ENCODE peak calls at places on chromosomes 11 and 22, in nine cellular contexts. F is CD4-positive, alpha-beta T cell; C is upper lobe of right lung; X is RWPE1; J is endothelial cell; Z is WTC11; Q is dorsolateral prefrontal cortex; A is neural crest cell; K is GM13976. L is an unnamed sample.

GRCh38 chr11:96200243-96200642 is 142.8 kb downstream of the MAML2 start:
- DNase-seq in C (no peak), F (no peak), Z (no peak), X (no peak), J (no peak), Q (no peak), K (no peak), A (no peak), L (no peak)

GRCh38 chr11:19393941-19394340 is 153.2 kb upstream of the E2F8 start:
- DNase-seq in A (no peak), Z (no peak), F (no peak), Q (no peak), X (no peak), J (no peak), C (no peak), K (no peak), L (no peak)

GRCh38 chr22:22934543-22935055 is 47.0 kb downstream of the IGLL5 start:
- DNase-seq in A (no peak), Z (no peak), K (peak), J (no peak), C (no peak), X (no peak), F (no peak), Q (no peak), L (peak)

GRCh38 chr11:73365352-73366264 is 10.6 kb upstream of the RELT start:
- DNase-seq in C (no peak), Z (no peak), X (no peak), J (no peak), A (no peak), F (no peak), Q (peak), K (no peak), L (no peak)

GRCh38 chr11:127392575-127392974 is 392.0 kb upstream of the KIRREL3 start:
- DNase-seq in C (no peak), Q (no peak), F (no peak), K (no peak), Z (no peak), A (no peak), X (no peak), J (no peak), L (no peak)

GRCh38 chr11:636511-637332 is at the start of gene DRD4:
- DNase-seq in K (no peak), J (no peak), A (no peak), Z (peak), X (no peak), C (no peak), F (no peak), Q (no peak), L (no peak)

GRCh38 chr22:49216579-49216978 is 611.1 kb downstream of the BRD1 start:
- DNase-seq in X (no peak), J (no peak), Z (peak), A (no peak), K (no peak), Q (no peak), C (peak), F (no peak), L (peak)

GRCh38 chr11:101862410-101863233 is 52.2 kb upstream of the CEP126 start:
- DNase-seq in X (peak), Z (peak), C (no peak), K (no peak), F (no peak), A (peak), Q (no peak), J (peak), L (no peak)

GRCh38 chr11:16839821-16840220 is 101.4 kb downstream of the C11orf58 start:
- DNase-seq in A (no peak), J (no peak), F (no peak), Q (no peak), X (no peak), K (no peak), Z (no peak), C (no peak), L (no peak)

GRCh38 chr22:30275625-30276024 is 9.0 kb upstream of the OSM start:
- DNase-seq in F (no peak), Q (peak), K (no peak), Z (no peak), J (no peak), X (no peak), A (no peak), C (no peak), L (no peak)

GRCh38 chr22:30754971-30755759 is 60.5 kb downstream of the OSBP2 start:
- DNase-seq in X (peak), Q (peak), C (no peak), F (peak), Z (peak), J (peak), K (peak), A (peak), L (no peak)

GRCh38 chr11:84719935-84720577 is 907.1 kb downstream of the DLG2 start:
- DNase-seq in J (peak), Z (peak), C (no peak), Q (peak), A (peak), K (no peak), X (no peak), F (no peak), L (no peak)

GRCh38 chr22:32764330-32765116 is 37.0 kb upstream of the TIMP3 start:
- DNase-seq in F (no peak), X (no peak), Q (no peak), A (peak), Z (no peak), J (no peak), K (no peak), C (no peak), L (no peak)

GRCh38 chr11:78050964-78051831 is 12.5 kb upstream of the THRSP start:
- DNase-seq in C (no peak), A (no peak), Z (peak), F (no peak), K (no peak), Q (no peak), X (no peak), J (no peak), L (no peak)

GRCh38 chr22:19270873-19271272 is 20.6 kb downstream of the CLTCL1 start:
- DNase-seq in X (no peak), Z (no peak), C (no peak), J (no peak), K (no peak), F (no peak), A (no peak), Q (no peak), L (no peak)

GRCh38 chr22:37021710-37022482 is 2.4 kb downstream of the MPST start:
- DNase-seq in J (peak), Z (peak), K (peak), X (no peak), C (no peak), A (peak), Q (no peak), F (peak), L (no peak)

GRCh38 chr22:35915477-35916013 is 113.1 kb downstream of the RBFOX2 start:
- DNase-seq in Q (no peak), A (no peak), X (peak), Z (no peak), C (no peak), J (no peak), F (no peak), K (no peak), L (no peak)

GRCh38 chr22:39220897-39221850 is 23.6 kb downstream of the PDGFB start:
- DNase-seq in F (no peak), Q (no peak), A (no peak), Z (no peak), C (peak), X (peak), J (no peak), K (no peak), L (peak)

GRCh38 chr22:33569547-33569946 is 350.7 kb downstream of the LARGE1 start:
- DNase-seq in A (no peak), F (no peak), Q (no peak), C (no peak), K (no peak), X (no peak), Z (peak), J (no peak), L (no peak)

GRCh38 chr11:114197799-114198500 is 98.2 kb upstream of the NNMT start:
- DNase-seq in J (no peak), A (no peak), F (no peak), C (peak), Z (no peak), X (peak), K (no peak), Q (peak), L (no peak)

GRCh38 chr11:123694551-123694950 is 40.1 kb upstream of the SCN3B start:
- DNase-seq in K (no peak), X (no peak), A (no peak), F (no peak), Q (no peak), J (no peak), Z (no peak), C (no peak), L (no peak)

GRCh38 chr22:38181453-38182200 is at the start of gene PLA2G6:
- DNase-seq in Q (peak), C (peak), A (peak), X (peak), Z (peak), F (peak), J (peak), K (peak), L (peak)

GRCh38 chr11:98453378-98453777 is 567.4 kb upstream of the CNTN5 start:
- DNase-seq in X (no peak), Z (no peak), F (no peak), C (no peak), A (no peak), K (no peak), Q (no peak), J (no peak), L (no peak)

GRCh38 chr22:23836692-23837495 is 1.9 kb downstream of the DERL3 start:
- DNase-seq in Q (no peak), C (no peak), F (no peak), A (no peak), J (no peak), X (no peak), Z (no peak), K (no peak), L (peak)

GRCh38 chr11:114080219-114080618 is 20.7 kb downstream of the ZBTB16 start:
- DNase-seq in A (no peak), F (no peak), K (no peak), Q (no peak), J (no peak), X (peak), Z (no peak), C (no peak), L (no peak)

GRCh38 chr22:49807780-49808708 is 19.6 kb downstream of the BRD1 start:
- DNase-seq in Q (no peak), C (no peak), F (peak), A (no peak), Z (no peak), J (no peak), K (no peak), X (no peak), L (no peak)

GRCh38 chr11:125114518-125114917 is 3.1 kb upstream of the TMEM218 start:
- DNase-seq in C (no peak), J (no peak), A (no peak), Z (peak), K (no peak), Q (no peak), F (no peak), X (no peak), L (no peak)

GRCh38 chr22:36284171-36284571 is 31.2 kb downstream of the APOL1 start:
- DNase-seq in X (no peak), F (no peak), C (peak), K (no peak), J (no peak), Z (no peak), Q (no peak), A (no peak), L (peak)

GRCh38 chr11:848988-849824 is 6.6 kb downstream of the TSPAN4 start:
- DNase-seq in X (no peak), K (peak), F (peak), Z (peak), J (peak), Q (no peak), C (no peak), A (peak), L (no peak)

DNA sequence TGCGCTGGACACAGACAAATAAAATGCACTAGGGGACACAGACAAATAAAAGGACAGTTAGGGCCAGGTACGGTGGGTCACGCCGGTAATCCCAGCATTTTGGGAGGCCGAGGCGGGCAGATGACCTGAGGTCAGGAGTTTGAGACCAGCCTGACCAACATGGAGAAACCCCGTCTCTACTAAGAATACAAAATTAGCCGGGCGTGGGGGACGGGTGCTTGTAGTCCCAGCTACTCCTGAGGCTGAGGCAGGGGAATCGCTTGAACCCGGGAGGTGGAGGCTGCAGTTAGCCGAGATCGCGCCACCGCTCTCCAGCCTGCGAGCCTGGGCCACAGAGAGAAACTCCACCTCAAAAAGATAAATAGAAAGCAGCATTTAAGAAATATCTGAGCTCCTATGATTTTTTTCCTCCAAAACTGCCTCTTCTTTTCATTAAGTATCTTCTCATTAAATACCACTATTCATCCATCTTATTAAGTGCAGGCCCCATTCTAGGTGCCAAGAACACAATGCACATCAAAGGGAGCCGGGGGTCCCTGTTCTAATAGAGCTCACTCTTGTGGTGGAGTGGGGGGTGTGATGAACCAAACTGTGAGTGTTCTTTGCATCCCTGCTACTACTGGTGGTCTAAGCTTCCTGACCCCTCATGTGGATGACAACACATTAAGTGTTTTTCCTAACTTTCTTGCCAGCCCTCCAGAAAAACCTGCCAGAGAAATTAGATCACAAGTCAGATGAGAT is 766 bp upstream of the ZNHIT2 start:
- DNase-seq in Z (no peak), A (no peak), K (no peak), Q (no peak), C (no peak), F (no peak), X (no peak), J (no peak), L (peak)
- TF ChIP-seq CTCF in Z (peak), A (peak), K (no peak), Q (no peak), C (peak), F (peak), X (peak), J (peak), L (peak)

DNA sequence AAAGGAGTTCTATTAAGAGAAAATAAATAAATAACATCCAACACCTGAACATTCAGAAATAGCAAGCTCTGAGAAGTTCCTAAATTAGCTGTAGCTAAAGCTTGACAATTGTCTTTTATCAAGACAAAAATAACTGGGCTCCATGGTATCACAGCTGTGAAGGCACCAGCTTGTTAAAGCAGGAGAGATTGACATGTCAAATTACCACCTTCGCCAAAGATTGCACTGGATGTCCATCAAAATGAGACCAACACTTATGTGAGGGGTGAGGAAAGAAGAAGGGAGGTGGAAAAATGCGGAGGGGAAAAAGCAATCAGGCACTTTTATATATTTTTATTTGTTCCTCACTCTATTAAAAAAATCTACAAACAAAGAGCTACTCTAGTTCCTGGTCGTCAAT is 1827.5 kb upstream of the RAG2 start:
- DNase-seq in Q (no peak), K (no peak), Z (no peak), J (no peak), X (no peak), C (no peak), A (no peak), F (no peak), L (no peak)
- TF ChIP-seq CTCF in Q (no peak), K (no peak), Z (no peak), J (no peak), X (no peak), C (no peak), A (no peak), F (no peak), L (no peak)

GRCh38 chr11:61922539-61922938 is 5.2 kb upstream of the RAB3IL1 start:
- DNase-seq in J (no peak), Q (no peak), F (no peak), A (no peak), C (no peak), Z (no peak), X (no peak), K (peak), L (no peak)

GRCh38 chr11:61926235-61926634 is 8.9 kb upstream of the RAB3IL1 start:
- DNase-seq in K (no peak), C (no peak), Q (no peak), J (no peak), F (no peak), X (no peak), Z (no peak), A (no peak), L (no peak)

GRCh38 chr11:61921446-61921845 is 4.1 kb upstream of the RAB3IL1 start:
- DNase-seq in Q (no peak), X (no peak), F (no peak), A (no peak), J (no peak), C (no peak), K (no peak), Z (no peak), L (no peak)

GRCh38 chr11:61924016-61924360 is 6.6 kb upstream of the RAB3IL1 start:
- DNase-seq in A (no peak), Q (no peak), K (no peak), F (no peak), Z (no peak), C (no peak), J (no peak), X (no peak), L (no peak)

GRCh38 chr11:61923166-61924015 is 6.0 kb upstream of the RAB3IL1 start:
- DNase-seq in Z (peak), J (no peak), K (no peak), C (no peak), X (no peak), A (no peak), F (no peak), Q (no peak), L (peak)
- TF ChIP-seq CTCF in Z (no peak), J (no peak), K (no peak), C (no peak), X (no peak), A (no peak), F (no peak), Q (no peak), L (peak)

DNA sequence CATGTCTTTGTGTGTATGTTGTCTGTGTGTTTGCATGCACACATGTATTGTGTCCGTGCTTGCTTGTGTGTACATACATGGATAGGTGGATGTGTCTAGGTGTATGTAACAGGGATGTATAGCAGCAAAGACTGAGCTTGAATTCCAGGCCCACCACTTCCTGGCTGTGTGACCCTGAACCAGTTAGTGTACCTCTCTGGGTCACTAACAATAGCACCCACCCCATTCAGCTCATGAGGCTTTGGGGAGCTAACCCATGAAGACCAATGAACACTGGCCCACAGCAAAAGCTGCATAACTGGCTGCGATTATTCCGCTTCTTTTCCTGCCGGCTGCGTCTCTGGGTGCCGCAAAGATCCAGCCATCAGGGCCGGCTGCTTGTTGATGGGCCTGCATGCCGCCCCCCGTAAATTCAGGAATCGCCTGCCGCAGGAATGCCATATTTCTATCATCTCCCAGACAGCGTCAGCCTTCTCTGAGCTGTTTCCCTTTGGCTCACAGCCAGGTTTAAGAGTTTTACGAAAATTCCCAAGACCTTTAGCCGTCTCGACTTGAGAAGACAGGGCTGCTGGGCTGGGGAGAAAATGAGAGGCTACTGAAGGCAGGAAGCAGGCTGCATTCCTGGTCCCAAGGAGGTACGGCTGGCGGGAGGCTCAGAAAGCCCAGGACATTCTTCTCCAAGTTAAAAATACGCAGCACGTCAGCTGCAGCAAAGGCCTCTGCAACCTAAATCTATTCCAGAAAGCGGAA is 224.6 kb downstream of the MN1 start:
- DNase-seq in A (no peak), J (peak), K (no peak), Q (no peak), Z (no peak), C (no peak), F (no peak), X (no peak), L (no peak)
- TF ChIP-seq CTCF in A (no peak), J (no peak), K (no peak), Q (no peak), Z (no peak), C (no peak), F (no peak), X (no peak), L (no peak)

L was measured in chondrocyte.